ENCODE peak calls at places on chromosomes 13 and 19, in four cellular contexts. One of them, this sample, is unnamed.

GRCh38 chr13:85509512-85509911 is 289.7 kb downstream of the SLITRK6 start:
- DNase-seq in coronary artery: no peak
- DNase-seq in gastrocnemius medialis: no peak
- DNase-seq in stomach: no peak
- DNase-seq in this sample: peak

GRCh38 chr19:50975766-50976165 is 6.4 kb upstream of the KLK6 start:
- DNase-seq in coronary artery: no peak
- DNase-seq in gastrocnemius medialis: no peak
- DNase-seq in stomach: no peak
- DNase-seq in this sample: no peak

GRCh38 chr13:75368167-75368566 is 113.8 kb downstream of the TBC1D4 start:
- DNase-seq in coronary artery: no peak
- DNase-seq in gastrocnemius medialis: no peak
- DNase-seq in stomach: no peak
- DNase-seq in this sample: peak

GRCh38 chr13:76266566-76266965 is 619.6 kb downstream of the KCTD12 start:
- DNase-seq in coronary artery: no peak
- DNase-seq in gastrocnemius medialis: no peak
- DNase-seq in stomach: no peak
- DNase-seq in this sample: no peak

GRCh38 chr13:36030670-36031331 is 100.4 kb downstream of the DCLK1 start:
- DNase-seq in coronary artery: no peak
- DNase-seq in gastrocnemius medialis: no peak
- DNase-seq in stomach: no peak
- DNase-seq in this sample: peak

GRCh38 chr19:45547965-45548609 is 36.5 kb downstream of the OPA3 start:
- DNase-seq in coronary artery: no peak
- DNase-seq in gastrocnemius medialis: no peak
- DNase-seq in stomach: no peak
- DNase-seq in this sample: peak

GRCh38 chr19:30587869-30588268 is 215.7 kb downstream of the ZNF536 start:
- DNase-seq in coronary artery: no peak
- DNase-seq in gastrocnemius medialis: no peak
- DNase-seq in stomach: no peak
- DNase-seq in this sample: no peak

GRCh38 chr19:34960103-34960805 is 3.8 kb downstream of the ZNF792 start:
- DNase-seq in coronary artery: no peak
- DNase-seq in gastrocnemius medialis: no peak
- DNase-seq in stomach: no peak
- DNase-seq in this sample: peak

GRCh38 chr19:8526345-8527062 is 12.5 kb upstream of the ZNF414 start:
- DNase-seq in coronary artery: peak
- DNase-seq in gastrocnemius medialis: peak
- DNase-seq in stomach: peak
- DNase-seq in this sample: peak

GRCh38 chr19:4851551-4852290 is 15.7 kb downstream of the PLIN3 start:
- DNase-seq in coronary artery: no peak
- DNase-seq in gastrocnemius medialis: peak
- DNase-seq in stomach: peak
- DNase-seq in this sample: peak

GRCh38 chr13:113951246-113951999 is 22.5 kb downstream of the C13orf46 start:
- DNase-seq in coronary artery: no peak
- DNase-seq in gastrocnemius medialis: peak
- DNase-seq in stomach: peak
- DNase-seq in this sample: peak

GRCh38 chr19:1046117-1046626 is 6.3 kb downstream of the ABCA7 start:
- DNase-seq in coronary artery: no peak
- DNase-seq in gastrocnemius medialis: no peak
- DNase-seq in stomach: no peak
- DNase-seq in this sample: no peak

GRCh38 chr19:21569497-21569870 is 64.1 kb downstream of the ZNF429 start:
- DNase-seq in coronary artery: no peak
- DNase-seq in gastrocnemius medialis: peak
- DNase-seq in stomach: no peak
- DNase-seq in this sample: no peak

GRCh38 chr19:37698216-37698615 is 21.3 kb downstream of the ZNF607 start:
- DNase-seq in coronary artery: no peak
- DNase-seq in gastrocnemius medialis: no peak
- DNase-seq in stomach: no peak
- DNase-seq in this sample: no peak

GRCh38 chr13:62544928-62545327 is 1129.3 kb upstream of the PCDH20 start:
- DNase-seq in coronary artery: no peak
- DNase-seq in gastrocnemius medialis: no peak
- DNase-seq in stomach: no peak
- DNase-seq in this sample: no peak
- TF ChIP-seq CTCF in coronary artery: no peak
- TF ChIP-seq CTCF in gastrocnemius medialis: no peak
- TF ChIP-seq CTCF in stomach: no peak
- TF ChIP-seq CTCF in this sample: no peak

GRCh38 chr19:52039169-52039568 is 9.5 kb downstream of the ZNF432 start:
- DNase-seq in coronary artery: no peak
- DNase-seq in gastrocnemius medialis: no peak
- DNase-seq in stomach: no peak
- DNase-seq in this sample: no peak

GRCh38 chr19:52028027-52028779 is at the start of gene ZNF614:
- DNase-seq in coronary artery: peak
- DNase-seq in gastrocnemius medialis: peak
- DNase-seq in stomach: peak
- DNase-seq in this sample: peak

GRCh38 chr19:52028780-52029123 is 573 bp upstream of the ZNF614 start:
- DNase-seq in coronary artery: no peak
- DNase-seq in gastrocnemius medialis: no peak
- DNase-seq in stomach: no peak
- DNase-seq in this sample: no peak

DNA sequence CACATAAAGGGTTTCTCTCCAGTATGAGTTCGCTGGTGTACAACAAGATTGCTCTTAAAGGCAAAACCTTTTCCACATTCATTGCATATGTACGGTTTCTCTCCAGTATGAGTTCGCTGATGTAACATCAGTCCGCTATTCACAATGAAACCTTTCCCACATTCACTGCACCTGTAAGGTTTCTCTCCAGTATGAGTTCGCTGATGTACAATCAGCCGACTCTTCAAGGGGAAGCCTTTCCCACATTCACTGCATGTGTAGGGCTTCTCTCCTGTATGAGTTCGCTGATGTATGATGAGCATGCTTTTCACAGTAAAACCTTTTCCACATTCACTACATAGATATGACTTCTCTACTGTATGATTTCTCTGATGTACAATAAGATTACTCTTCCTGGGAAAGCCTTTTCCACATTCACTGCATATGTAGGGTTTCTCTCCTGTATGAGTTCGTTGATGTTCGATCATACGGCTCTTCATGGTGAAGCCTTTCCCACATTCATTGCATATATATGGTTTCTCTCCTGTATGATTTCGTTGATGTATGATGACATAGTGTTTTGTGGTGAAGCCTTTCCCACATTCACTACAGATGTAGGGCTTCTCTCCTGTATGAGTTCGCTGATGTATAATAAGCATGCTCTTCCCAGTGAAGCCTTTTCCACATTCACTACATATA is 6.0 kb upstream of the ZNF614 start:
- DNase-seq in coronary artery: no peak
- DNase-seq in gastrocnemius medialis: no peak
- DNase-seq in stomach: no peak
- DNase-seq in this sample: peak
- H3K4me3 ChIP-seq in coronary artery: peak
- H3K4me3 ChIP-seq in gastrocnemius medialis: peak
- H3K4me3 ChIP-seq in stomach: no peak
- H3K4me3 ChIP-seq in this sample: no peak

GRCh38 chr19:2479556-2480194 is 3.7 kb downstream of the GADD45B start:
- DNase-seq in coronary artery: no peak
- DNase-seq in gastrocnemius medialis: no peak
- DNase-seq in stomach: no peak
- DNase-seq in this sample: no peak
- TF ChIP-seq CTCF in coronary artery: no peak
- TF ChIP-seq CTCF in gastrocnemius medialis: no peak
- TF ChIP-seq CTCF in stomach: no peak
- TF ChIP-seq CTCF in this sample: peak

DNA sequence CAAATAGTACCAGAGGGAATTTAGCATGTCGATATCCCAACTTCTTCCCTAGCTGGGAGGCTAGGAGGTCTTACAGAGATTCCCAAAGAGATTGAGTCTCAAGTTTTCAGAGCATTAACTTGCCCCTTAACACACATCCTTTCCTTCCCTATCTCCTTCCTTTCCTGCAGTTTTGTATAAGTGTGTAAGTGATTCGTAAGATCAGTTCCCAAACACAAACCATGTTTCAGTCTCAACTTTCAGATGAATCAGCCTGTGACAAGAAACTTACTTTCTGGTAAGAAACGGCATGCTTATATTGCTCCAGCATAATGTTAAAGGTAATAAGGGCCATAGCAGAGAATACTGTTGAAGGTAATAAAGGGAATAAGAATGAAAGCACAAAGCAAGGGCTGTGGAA is 472.2 kb downstream of the LIG4 start:
- DNase-seq in coronary artery: no peak
- DNase-seq in gastrocnemius medialis: no peak
- DNase-seq in stomach: no peak
- DNase-seq in this sample: peak
- H3K4me3 ChIP-seq in coronary artery: no peak
- H3K4me3 ChIP-seq in gastrocnemius medialis: no peak
- H3K4me3 ChIP-seq in stomach: no peak
- H3K4me3 ChIP-seq in this sample: no peak

DNA sequence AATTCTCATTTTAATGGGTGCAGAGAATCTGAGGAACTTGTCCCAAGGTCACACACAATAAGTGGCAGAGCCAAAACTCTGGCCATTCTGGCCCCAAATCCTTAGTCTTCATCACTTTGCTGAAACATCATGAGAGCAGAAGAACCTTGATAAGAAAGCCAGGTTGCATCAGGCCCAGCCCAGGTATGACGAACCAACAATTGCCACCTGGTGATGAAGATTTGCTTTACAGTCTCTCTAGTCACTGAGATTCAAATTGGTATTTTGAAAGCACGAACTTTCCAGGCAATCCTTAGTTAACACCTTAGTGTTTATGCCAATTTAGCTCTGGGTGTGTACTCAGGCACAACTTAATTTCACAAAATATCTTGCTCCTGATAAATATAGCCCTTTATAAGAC is 502.7 kb upstream of the HTR2A start:
- DNase-seq in coronary artery: no peak
- DNase-seq in gastrocnemius medialis: no peak
- DNase-seq in stomach: no peak
- DNase-seq in this sample: no peak
- TF ChIP-seq CTCF in coronary artery: no peak
- TF ChIP-seq CTCF in gastrocnemius medialis: no peak
- TF ChIP-seq CTCF in stomach: no peak
- TF ChIP-seq CTCF in this sample: no peak

DNA sequence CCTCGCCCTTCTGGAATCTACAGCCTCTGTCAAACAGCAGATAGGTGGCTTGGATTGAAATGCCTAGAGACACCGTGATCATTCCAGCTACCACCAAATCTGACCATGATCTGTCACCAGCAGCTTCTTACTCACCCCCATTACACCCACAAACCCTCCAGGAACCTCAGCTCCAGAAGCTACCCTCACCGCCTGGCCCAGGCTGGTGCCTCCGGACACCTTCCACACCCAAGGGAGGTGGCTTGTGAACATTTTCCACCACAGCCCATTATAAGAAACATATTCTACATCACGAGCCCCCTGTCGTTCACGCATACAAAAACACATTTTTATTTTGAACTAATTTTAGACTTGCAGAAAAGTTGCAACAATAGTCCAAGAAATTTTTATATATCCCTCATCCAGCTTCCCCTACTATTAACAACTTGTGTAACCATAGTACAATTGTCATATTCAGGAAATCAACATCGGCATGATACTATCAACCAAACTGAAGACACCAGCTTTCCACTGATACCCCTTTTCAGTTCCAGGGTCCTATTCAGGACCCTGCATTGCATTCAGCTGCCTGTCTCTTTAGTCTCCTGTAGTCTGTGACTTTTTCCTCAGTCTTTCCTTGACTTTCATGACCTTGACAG is 15.4 kb upstream of the UBE2L5 start:
- DNase-seq in coronary artery: no peak
- DNase-seq in gastrocnemius medialis: no peak
- DNase-seq in stomach: no peak
- DNase-seq in this sample: no peak
- H3K4me3 ChIP-seq in coronary artery: no peak
- H3K4me3 ChIP-seq in gastrocnemius medialis: no peak
- H3K4me3 ChIP-seq in stomach: no peak
- H3K4me3 ChIP-seq in this sample: no peak

GRCh38 chr13:48194392-48194754 is 38.6 kb upstream of the ITM2B start:
- DNase-seq in coronary artery: no peak
- DNase-seq in gastrocnemius medialis: no peak
- DNase-seq in stomach: no peak
- DNase-seq in this sample: no peak
- TF ChIP-seq CTCF in coronary artery: no peak
- TF ChIP-seq CTCF in gastrocnemius medialis: no peak
- TF ChIP-seq CTCF in stomach: no peak
- TF ChIP-seq CTCF in this sample: no peak

GRCh38 chr13:59337070-59337469 is 826.7 kb downstream of the DIAPH3 start:
- DNase-seq in coronary artery: no peak
- DNase-seq in gastrocnemius medialis: no peak
- DNase-seq in stomach: no peak
- DNase-seq in this sample: no peak
- H3K4me3 ChIP-seq in coronary artery: no peak
- H3K4me3 ChIP-seq in gastrocnemius medialis: no peak
- H3K4me3 ChIP-seq in stomach: no peak
- H3K4me3 ChIP-seq in this sample: no peak

GRCh38 chr13:83229574-83230300 is 652.5 kb downstream of the SLITRK1 start:
- DNase-seq in coronary artery: no peak
- DNase-seq in gastrocnemius medialis: no peak
- DNase-seq in stomach: no peak
- DNase-seq in this sample: no peak
- TF ChIP-seq CTCF in coronary artery: no peak
- TF ChIP-seq CTCF in gastrocnemius medialis: no peak
- TF ChIP-seq CTCF in stomach: no peak
- TF ChIP-seq CTCF in this sample: no peak

This sample was measured in astrocyte of the spinal cord.